ENCODE peak calls at places on chromosomes 5 and 9, in five cellular contexts. W is mesenchymal stem cell, T is NT2/D1, R is neural progenitor cell, G is fibroblast of lung. J is an unnamed sample.

GRCh38 chr5:32029291-32029690 is 144.8 kb downstream of the GOLPH3 start:
- DNase-seq in W (no peak), T (no peak), R (no peak), G (no peak), J (no peak)

GRCh38 chr5:166637295-166637694 is 1654.2 kb upstream of the WWC1 start:
- DNase-seq in W (no peak), T (no peak), R (no peak), G (no peak), J (no peak)

GRCh38 chr9:131657031-131657377 is 82.9 kb downstream of the RAPGEF1 start:
- DNase-seq in W (no peak), T (no peak), R (no peak), G (no peak), J (no peak)

GRCh38 chr5:4896328-4896727 is 243.8 kb upstream of the ADAMTS16 start:
- DNase-seq in W (no peak), T (no peak), R (no peak), G (no peak), J (no peak)

GRCh38 chr9:112546149-112547012 is 59.8 kb downstream of the KIAA1958 start:
- DNase-seq in W (peak), T (no peak), R (no peak), G (no peak), J (no peak)

GRCh38 chr5:138666226-138666742 is 86.9 kb upstream of the CTNNA1 start:
- DNase-seq in W (no peak), T (no peak), R (no peak), G (no peak), J (no peak)

GRCh38 chr5:25649628-25650265 is 1005.0 kb upstream of the CDH10 start:
- DNase-seq in W (peak), T (no peak), R (no peak), G (no peak), J (no peak)

GRCh38 chr9:72428329-72428728 is 63.3 kb upstream of the ZFAND5 start:
- DNase-seq in W (no peak), T (no peak), R (no peak), G (peak), J (no peak)

GRCh38 chr9:123423036-123423640 is 67.1 kb downstream of the CRB2 start:
- DNase-seq in W (no peak), T (no peak), R (no peak), G (no peak), J (no peak)

GRCh38 chr5:74325866-74326265 is 314.7 kb downstream of the ENC1 start:
- DNase-seq in W (peak), T (no peak), R (no peak), G (no peak), J (no peak)

GRCh38 chr5:1041225-1042186 is 32.9 kb downstream of the NKD2 start:
- DNase-seq in W (no peak), T (no peak), R (no peak), G (no peak), J (no peak)

GRCh38 chr9:118459832-118460425 is 755.7 kb downstream of the TLR4 start:
- DNase-seq in W (no peak), T (no peak), R (no peak), G (no peak), J (no peak)

GRCh38 chr5:145858929-145859328 is 13.9 kb downstream of the GRXCR2 start:
- DNase-seq in W (no peak), T (no peak), R (no peak), G (no peak), J (no peak)

GRCh38 chr9:68690088-68690487 is 15.0 kb upstream of the PIP5K1B start:
- DNase-seq in W (peak), T (no peak), R (peak), G (peak), J (no peak)

GRCh38 chr5:38069360-38069759 is 189.0 kb upstream of the EGFLAM start:
- DNase-seq in W (peak), T (no peak), R (no peak), G (no peak), J (no peak)

GRCh38 chr9:19028835-19029451 is 4.1 kb downstream of the SAXO1 start:
- DNase-seq in W (peak), T (peak), R (peak), G (peak), J (no peak)

GRCh38 chr9:120935383-120935857 is 8.8 kb upstream of the TRAF1 start:
- DNase-seq in W (peak), T (no peak), R (no peak), G (peak), J (no peak)

GRCh38 chr9:114315723-114316363 is 7.1 kb upstream of the ORM1 start:
- DNase-seq in W (no peak), T (no peak), R (no peak), G (no peak), J (no peak)
- H3K9ac ChIP-seq in W (no peak), T (no peak), R (no peak), G (no peak), J (no peak)

GRCh38 chr9:37004424-37004935 is 29.6 kb downstream of the PAX5 start:
- DNase-seq in W (no peak), T (no peak), R (no peak), G (no peak), J (no peak)

GRCh38 chr9:37010180-37010579 is 23.9 kb downstream of the PAX5 start:
- DNase-seq in W (no peak), T (no peak), R (no peak), G (no peak), J (no peak)

GRCh38 chr9:37010976-37011375 is 23.1 kb downstream of the PAX5 start:
- DNase-seq in W (no peak), T (no peak), R (no peak), G (no peak), J (no peak)

GRCh38 chr9:37005517-37006140 is 28.4 kb downstream of the PAX5 start:
- DNase-seq in W (no peak), T (no peak), R (no peak), G (no peak), J (no peak)

GRCh38 chr9:37007295-37007694 is 26.8 kb downstream of the PAX5 start:
- DNase-seq in W (no peak), T (no peak), R (no peak), G (no peak), J (no peak)
- H3K9ac ChIP-seq in W (no peak), T (no peak), R (no peak), G (no peak), J (no peak)

DNA sequence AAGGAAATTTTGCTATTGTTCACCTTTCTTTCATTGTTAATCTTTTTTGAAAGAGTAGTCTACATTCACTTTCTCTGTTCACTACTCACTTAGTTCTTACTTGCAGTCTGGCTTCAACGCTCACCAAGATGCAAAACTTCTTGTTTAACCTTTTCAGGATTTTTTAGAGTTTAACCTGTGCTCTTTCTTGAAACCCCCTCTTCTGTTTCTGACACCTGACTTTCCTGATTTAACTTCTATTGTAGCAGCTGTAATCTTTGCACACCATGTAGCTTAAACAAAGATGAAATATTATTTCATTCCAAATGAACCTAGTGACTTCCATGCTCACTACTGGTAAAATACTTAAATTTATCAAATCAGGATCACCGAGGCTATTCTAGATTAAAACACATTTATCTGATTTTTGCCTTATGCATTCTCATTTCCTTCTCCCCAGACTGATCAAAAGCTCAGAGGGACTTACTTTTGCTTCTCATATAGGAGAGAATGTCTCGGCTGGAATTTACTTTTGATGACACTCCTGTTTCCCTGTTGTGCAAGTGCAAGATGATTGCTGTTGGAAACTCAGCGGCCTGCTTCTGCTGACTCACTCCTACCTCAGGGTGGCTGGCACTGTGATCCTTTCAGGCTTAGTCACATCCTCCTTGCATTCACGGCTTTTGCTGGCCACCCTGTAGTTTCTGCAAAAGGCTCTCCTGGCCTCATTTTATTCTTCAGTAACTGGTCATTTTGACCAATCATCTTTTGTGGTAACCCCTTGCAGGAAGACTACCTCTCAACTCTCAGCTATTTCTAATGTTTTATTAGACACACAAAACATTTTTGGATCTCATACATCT is 109.3 kb upstream of the IFNE start:
- DNase-seq in W (peak), T (peak), R (peak), G (peak), J (no peak)
- H3K9ac ChIP-seq in W (peak), T (no peak), R (no peak), G (no peak), J (no peak)

DNA sequence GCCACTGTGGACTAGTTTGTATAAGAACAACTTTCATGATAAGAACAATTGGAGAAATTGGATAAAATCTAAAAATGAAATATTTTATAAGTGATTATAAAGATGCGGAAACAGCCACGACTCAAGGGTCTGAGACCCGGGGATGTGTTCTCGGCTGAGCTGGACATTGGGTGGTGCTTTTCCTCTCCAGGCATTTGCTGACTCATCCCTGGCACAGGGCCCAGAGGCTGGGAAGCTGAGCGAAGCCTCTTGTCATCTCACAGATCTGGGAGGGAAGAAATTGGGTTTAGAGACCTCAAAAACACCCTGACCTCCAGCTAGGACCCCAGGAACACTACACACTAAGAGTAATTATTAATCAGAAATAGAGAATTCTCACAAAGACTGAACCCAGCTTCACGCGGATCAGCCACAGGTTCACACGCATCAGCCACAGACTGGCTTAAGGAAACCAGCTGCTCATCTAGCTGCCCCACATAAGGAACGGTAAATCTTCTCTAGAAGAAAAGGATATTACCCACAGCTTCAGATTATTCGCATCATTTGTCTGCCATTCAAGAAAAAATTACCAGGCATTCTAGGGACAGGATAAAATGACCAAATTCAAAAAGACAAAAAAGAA is 2.8 kb upstream of the OR2V1 start:
- DNase-seq in W (peak), T (no peak), R (no peak), G (peak), J (no peak)
- H3K9ac ChIP-seq in W (peak), T (no peak), R (no peak), G (no peak), J (no peak)

GRCh38 chr5:14413331-14413750 is 168.3 kb upstream of the OTULINL start:
- DNase-seq in W (no peak), T (no peak), R (no peak), G (no peak), J (no peak)
- H3K9ac ChIP-seq in W (peak), T (no peak), R (no peak), G (no peak), J (no peak)

J was measured in GM12878.